ENCODE peak calls at places on chromosomes 5 and 9, in four cellular contexts. H is K562, M is WTC11, J is SK-N-SH. W is an unnamed sample.

GRCh38 chr5:145941096-145941676 is 4.8 kb downstream of the SH3RF2 start:
- DNase-seq in J (no peak), H (no peak), M (no peak), W (no peak)

GRCh38 chr9:125997510-125997823 is 250.3 kb downstream of the PBX3 start:
- DNase-seq in H (no peak), J (no peak), M (no peak), W (no peak)

GRCh38 chr5:27702339-27702820 is 664.0 kb upstream of the CDH9 start:
- DNase-seq in H (no peak), J (no peak), M (no peak), W (no peak)

GRCh38 chr5:150637245-150638052 is 3.0 kb upstream of the SYNPO start:
- DNase-seq in H (no peak), M (no peak), J (no peak), W (no peak)

GRCh38 chr9:92650839-92651621 is 18.9 kb downstream of the IPPK start:
- DNase-seq in M (no peak), J (peak), H (no peak), W (no peak)

GRCh38 chr9:134258828-134259546 is 67.3 kb upstream of the RXRA start:
- DNase-seq in H (no peak), J (no peak), M (no peak), W (no peak)

GRCh38 chr5:73490088-73490487 is 8.2 kb upstream of the BTF3 start:
- DNase-seq in J (no peak), M (no peak), H (no peak), W (no peak)

GRCh38 chr9:126228779-126229444 is 97.7 kb upstream of the MVB12B start:
- DNase-seq in M (peak), J (peak), H (peak), W (no peak)

GRCh38 chr5:172420215-172420934 is 34.0 kb downstream of the SH3PXD2B start:
- DNase-seq in M (peak), H (peak), J (no peak), W (no peak)

GRCh38 chr5:175711472-175712312 is 53.8 kb downstream of the HRH2 start:
- DNase-seq in H (no peak), J (no peak), M (peak), W (no peak)

DNA sequence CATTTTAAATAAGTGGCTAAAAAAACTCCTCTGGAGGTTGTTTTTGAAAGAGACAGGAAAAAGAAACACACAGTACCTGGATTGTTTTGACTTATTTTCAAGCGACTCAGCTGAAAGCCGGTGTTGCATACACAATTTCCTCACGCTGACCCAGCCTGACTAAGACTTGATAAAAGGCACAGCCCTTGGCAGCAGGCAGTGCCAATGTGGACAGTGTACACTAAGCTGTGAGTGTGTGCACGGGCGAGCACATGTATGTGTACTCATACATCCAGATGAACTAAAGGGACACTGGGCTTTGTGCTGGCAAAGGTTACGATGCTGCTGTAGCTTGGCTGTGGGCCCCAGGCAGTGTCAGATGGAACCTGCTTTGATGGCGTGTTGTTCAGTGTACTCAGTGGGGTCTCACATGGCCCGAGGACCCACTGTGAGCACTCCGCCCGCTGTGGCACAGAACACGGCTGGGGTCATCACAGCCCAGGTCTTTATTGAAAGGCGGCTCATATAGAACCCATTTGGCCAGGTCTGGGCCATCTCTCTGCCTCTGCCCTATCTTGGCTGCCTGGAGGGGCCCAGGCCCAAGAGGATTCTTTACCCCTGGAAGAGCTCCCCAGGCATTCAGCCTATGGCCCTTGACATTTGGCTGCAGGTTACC is 92.4 kb downstream of the ANKRD33B start:
- DNase-seq in J (no peak), M (no peak), H (no peak), W (no peak)
- TF ChIP-seq USF1 in J (no peak), M (no peak), H (no peak), W (no peak)

GRCh38 chr9:84710701-84711397 is 41.3 kb downstream of the NTRK2 start:
- DNase-seq in J (no peak), H (no peak), M (no peak), W (no peak)
- TF ChIP-seq USF1 in J (no peak), H (no peak), M (no peak), W (no peak)

DNA sequence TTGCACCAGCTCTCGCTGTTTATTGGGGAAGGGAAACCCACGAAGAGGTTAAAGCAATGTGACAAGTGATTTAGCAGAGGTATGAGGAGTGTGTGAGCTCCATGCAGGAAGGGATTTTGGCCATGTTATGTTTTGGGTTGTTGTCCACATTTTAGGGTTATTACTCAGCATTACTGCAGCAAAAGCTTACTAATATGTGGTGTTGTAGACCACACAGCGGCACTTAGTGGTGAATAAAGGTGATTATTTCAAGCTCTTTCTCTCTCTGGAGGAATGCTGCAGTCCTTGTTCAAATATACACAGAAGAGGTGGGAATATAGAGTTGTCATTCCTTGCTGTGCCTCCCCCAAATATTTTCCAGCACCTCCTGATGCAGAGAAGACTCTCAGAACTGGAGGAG is 29.7 kb upstream of the AKNA start:
- DNase-seq in H (no peak), J (no peak), M (no peak), W (no peak)
- TF ChIP-seq USF1 in H (no peak), J (no peak), M (no peak), W (no peak)

DNA sequence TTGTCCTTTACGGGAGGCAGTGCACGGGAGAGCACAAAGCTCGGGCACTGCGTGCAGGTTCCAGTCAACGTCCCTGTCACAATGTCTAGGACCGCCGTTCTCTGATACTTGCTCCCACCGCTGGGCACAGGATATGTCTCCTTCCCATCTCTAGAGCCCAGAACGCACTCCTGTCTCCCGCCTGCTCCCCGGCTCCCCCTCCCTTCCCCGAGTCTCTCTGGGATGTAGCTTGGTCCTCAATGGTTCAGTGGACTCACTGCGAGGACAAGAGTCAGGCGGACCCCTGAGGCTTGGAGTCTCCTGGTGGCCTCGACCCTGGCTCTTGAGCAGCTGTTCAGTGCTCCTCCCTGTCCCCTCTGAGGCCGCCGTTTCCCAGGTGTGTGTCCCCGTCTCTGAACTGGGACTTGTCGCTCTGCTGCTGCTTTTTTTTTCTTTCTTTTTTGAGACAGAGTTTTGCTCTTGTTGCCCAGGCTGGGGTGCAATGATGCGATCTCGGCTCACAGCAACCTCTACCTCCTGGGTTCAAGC is 44.7 kb upstream of the IER5L start:
- DNase-seq in H (no peak), M (no peak), J (no peak), W (no peak)
- TF ChIP-seq USF1 in H (no peak), M (no peak), J (no peak), W (no peak)

GRCh38 chr9:77766587-77766986 is 118.5 kb upstream of the GNA14 start:
- DNase-seq in J (no peak), M (no peak), H (no peak), W (no peak)

GRCh38 chr9:77763566-77763965 is 115.4 kb upstream of the GNA14 start:
- DNase-seq in H (no peak), J (no peak), M (no peak), W (no peak)

GRCh38 chr9:77769246-77769645 is 121.1 kb upstream of the GNA14 start:
- DNase-seq in J (no peak), M (no peak), H (no peak), W (no peak)

GRCh38 chr9:77765781-77766259 is 117.7 kb upstream of the GNA14 start:
- DNase-seq in M (no peak), J (no peak), H (no peak), W (no peak)

DNA sequence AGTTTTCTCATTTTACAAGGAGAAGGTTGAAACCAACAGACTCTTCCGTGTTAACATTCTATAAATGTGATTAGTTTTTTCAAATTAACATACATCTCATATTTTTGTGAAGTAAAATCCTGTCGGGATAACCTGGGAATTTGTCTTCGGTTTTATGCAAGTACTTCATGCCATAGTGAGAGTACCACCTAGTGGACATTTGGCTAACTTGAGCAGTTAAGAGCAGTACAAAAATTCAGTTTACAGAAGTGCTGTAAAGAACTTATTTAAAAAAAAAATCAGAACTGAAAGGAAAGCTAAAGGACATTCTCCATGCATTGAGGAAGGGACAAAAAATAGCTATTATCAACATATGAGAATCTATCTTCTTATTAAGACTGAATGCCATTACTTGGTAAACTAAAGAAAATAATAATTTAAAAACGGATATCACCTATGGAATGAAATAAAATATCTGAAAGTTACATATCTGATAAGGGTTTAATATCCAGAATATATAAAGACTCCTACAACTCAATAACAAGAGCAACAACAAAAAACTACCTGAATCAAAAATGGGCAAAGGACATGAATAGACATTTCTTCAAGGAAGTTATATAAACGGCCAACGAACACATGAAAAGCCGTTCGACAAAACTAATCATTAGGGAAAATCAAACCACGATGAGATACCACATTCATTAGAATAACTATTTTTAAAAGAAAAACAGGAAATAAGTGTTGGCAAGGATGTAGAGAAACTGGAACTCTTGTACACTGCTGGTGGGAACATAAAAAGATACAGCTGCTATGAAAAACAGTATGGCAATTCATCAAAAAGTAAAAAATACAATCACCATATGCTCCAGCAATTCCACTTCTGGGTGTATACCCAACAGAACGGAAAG is 117.0 kb upstream of the GNA14 start:
- DNase-seq in H (peak), J (peak), M (no peak), W (no peak)
- TF ChIP-seq USF1 in H (no peak), J (no peak), M (no peak), W (no peak)

GRCh38 chr5:115873392-115873791 is 31.7 kb downstream of the AP3S1 start:
- DNase-seq in M (no peak), J (no peak), H (no peak), W (no peak)

GRCh38 chr5:115869256-115869655 is 27.5 kb downstream of the AP3S1 start:
- DNase-seq in H (no peak), M (no peak), J (no peak), W (no peak)

GRCh38 chr5:115875447-115875846 is 33.7 kb downstream of the AP3S1 start:
- DNase-seq in M (no peak), H (no peak), J (no peak), W (no peak)

GRCh38 chr5:115872447-115872846 is 30.7 kb downstream of the AP3S1 start:
- DNase-seq in J (no peak), M (no peak), H (no peak), W (no peak)
- TF ChIP-seq USF1 in J (no peak), M (no peak), H (no peak), W (no peak)

GRCh38 chr9:81379655-81380054 is 309.7 kb downstream of the TLE1 start:
- DNase-seq in J (no peak), M (no peak), H (no peak), W (no peak)
- TF ChIP-seq USF1 in J (no peak), M (no peak), H (no peak), W (no peak)